ENCODE peak calls at places on chromosomes 6 and 20, in six cellular contexts. U is Calu3; I is CD4-positive, alpha-beta T cell; X is GM12891; V is right cardiac atrium; D is tibial nerve. H is an unnamed sample.

GRCh38 chr6:45436544-45437440 is 59.1 kb upstream of the SUPT3H start:
- DNase-seq in V (no peak), D (no peak), U (no peak), I (no peak), X (no peak), H (peak)

GRCh38 chr6:134199848-134200606 is 117.9 kb downstream of the SGK1 start:
- DNase-seq in D (no peak), V (no peak), X (no peak), I (no peak), U (no peak), H (peak)

GRCh38 chr6:24981385-24981758 is 45.6 kb upstream of the RIPOR2 start:
- DNase-seq in I (no peak), U (peak), V (no peak), D (no peak), X (no peak), H (no peak)

GRCh38 chr6:153140299-153140698 is 9.2 kb upstream of the RGS17 start:
- DNase-seq in V (no peak), X (no peak), I (no peak), U (no peak), D (no peak), H (no peak)

GRCh38 chr6:26121141-26122004 is 34.1 kb downstream of the HFE start:
- DNase-seq in I (no peak), U (peak), V (no peak), D (no peak), X (no peak), H (no peak)

GRCh38 chr6:43172127-43173007 is 1.3 kb downstream of the SRF start:
- DNase-seq in U (peak), D (peak), X (no peak), I (peak), V (peak), H (no peak)

GRCh38 chr6:53956068-53956711 is 155.1 kb upstream of the MLIP start:
- DNase-seq in I (no peak), D (peak), X (no peak), V (peak), U (peak), H (no peak)

GRCh38 chr20:47191074-47191673 is 165.3 kb downstream of the ZMYND8 start:
- DNase-seq in U (no peak), I (no peak), X (no peak), D (no peak), V (no peak), H (no peak)

GRCh38 chr20:34834459-34834893 is 9.0 kb upstream of the NCOA6 start:
- DNase-seq in V (no peak), U (no peak), X (no peak), I (no peak), D (no peak), H (no peak)

GRCh38 chr20:53952528-53953096 is 117.8 kb downstream of the BCAS1 start:
- DNase-seq in U (no peak), X (no peak), I (no peak), D (no peak), V (no peak), H (no peak)

GRCh38 chr20:56430471-56430870 is 18.4 kb downstream of the CASS4 start:
- DNase-seq in I (no peak), D (no peak), X (no peak), U (no peak), V (no peak), H (no peak)

GRCh38 chr20:12847862-12848261 is 160.9 kb upstream of the SPTLC3 start:
- DNase-seq in X (no peak), V (no peak), I (no peak), D (no peak), U (no peak), H (no peak)

GRCh38 chr6:144955853-144956252 is 670.7 kb downstream of the UTRN start:
- DNase-seq in V (no peak), X (no peak), D (no peak), U (no peak), I (no peak), H (no peak)

GRCh38 chr20:37344506-37345338 is 1.2 kb upstream of the SRC start:
- DNase-seq in I (no peak), X (no peak), D (no peak), V (peak), U (peak), H (no peak)

GRCh38 chr6:6834356-6835342 is 246.1 kb downstream of the LY86 start:
- DNase-seq in U (no peak), X (no peak), V (no peak), D (no peak), I (no peak), H (no peak)

GRCh38 chr6:116011520-116011919 is 49.2 kb downstream of the FRK start:
- DNase-seq in X (no peak), D (no peak), V (no peak), U (peak), I (no peak), H (no peak)

GRCh38 chr6:33249732-33250625 is 21.7 kb downstream of the VPS52 start:
- DNase-seq in X (no peak), D (no peak), I (no peak), U (no peak), V (peak), H (no peak)

GRCh38 chr6:45757443-45758121 is 258.1 kb downstream of the CLIC5 start:
- DNase-seq in D (no peak), I (no peak), U (no peak), V (no peak), X (no peak), H (no peak)

GRCh38 chr6:37187321-37188022 is 17.5 kb downstream of the PIM1 start:
- DNase-seq in X (no peak), V (no peak), U (no peak), I (no peak), D (no peak), H (no peak)

GRCh38 chr6:34546551-34547321 is 9.4 kb downstream of the SPDEF start:
- DNase-seq in V (peak), U (peak), I (no peak), X (no peak), D (no peak), H (no peak)

GRCh38 chr6:16440656-16441212 is 202.3 kb downstream of the GMPR start:
- DNase-seq in V (no peak), U (no peak), I (no peak), X (no peak), D (no peak), H (no peak)

GRCh38 chr6:5506575-5506974 is 245.3 kb downstream of the FARS2 start:
- DNase-seq in D (no peak), X (no peak), V (no peak), U (no peak), I (no peak), H (no peak)

GRCh38 chr20:47502271-47502730 is 614 bp downstream of the NCOA3 start:
- DNase-seq in I (no peak), D (no peak), X (no peak), U (peak), V (no peak), H (no peak)

GRCh38 chr6:81638366-81638765 is 114.1 kb downstream of the TENT5A start:
- DNase-seq in U (no peak), I (no peak), V (no peak), D (no peak), X (no peak), H (no peak)

GRCh38 chr20:52814371-52814770 is 157.8 kb upstream of the TSHZ2 start:
- DNase-seq in X (no peak), D (no peak), I (no peak), V (no peak), U (no peak), H (no peak)

GRCh38 chr6:157143171-157143884 is 180.0 kb downstream of the TMEM242 start:
- DNase-seq in U (no peak), X (no peak), D (no peak), I (no peak), V (peak), H (no peak)

GRCh38 chr6:32369678-32370077 is 2.0 kb downstream of the TSBP1 start:
- DNase-seq in U (no peak), X (no peak), I (no peak), D (no peak), V (no peak), H (no peak)

GRCh38 chr20:13231031-13231752 is 10.1 kb downstream of the ISM1 start:
- DNase-seq in X (no peak), U (no peak), I (peak), D (no peak), V (no peak), H (no peak)

GRCh38 chr6:7296602-7297001 is 16.4 kb downstream of the SSR1 start:
- DNase-seq in I (no peak), V (no peak), D (no peak), X (no peak), U (no peak), H (no peak)

GRCh38 chr6:109820706-109821350 is 129.7 kb downstream of the FIG4 start:
- DNase-seq in V (no peak), I (no peak), D (no peak), U (no peak), X (peak), H (peak)

GRCh38 chr20:38806855-38807655 is 1.6 kb downstream of the PPP1R16B start:
- DNase-seq in I (peak), X (no peak), V (peak), D (no peak), U (no peak), H (no peak)

H was measured in GM12864.